ENCODE peak calls at places on chromosomes 5 and 9, in six cellular contexts. M is NCI-H774, H is HAP-1, X is left ventricle myocardium inferior, K is transverse colon, A is right atrium auricular region. D is an unnamed sample.

GRCh38 chr5:66945389-66946349 is 250.9 kb downstream of the CD180 start:
- DNase-seq in M (no peak), H (no peak), X (no peak), K (no peak), A (no peak), D (no peak)

GRCh38 chr5:137075163-137075970 is 423.8 kb downstream of the SPOCK1 start:
- DNase-seq in M (peak; percentile 82), H (peak; percentile 87), X (peak; percentile 36), K (peak; percentile 74), A (no peak), D (peak; percentile 22)

GRCh38 chr5:95892784-95893354 is 68.8 kb downstream of the ELL2 start:
- DNase-seq in M (no peak), H (peak; percentile 57), X (no peak), K (peak; percentile 44), A (no peak), D (no peak)

GRCh38 chr9:19998153-19998552 is 209.3 kb upstream of the SLC24A2 start:
- DNase-seq in M (no peak), H (no peak), X (no peak), K (no peak), A (no peak), D (no peak)

GRCh38 chr5:181152406-181152805 is 5.0 kb downstream of the OR2V2 start:
- DNase-seq in M (no peak), H (no peak), X (no peak), K (no peak), A (no peak), D (no peak)

GRCh38 chr9:81685763-81686613 is 3.4 kb downstream of the TLE1 start:
- DNase-seq in M (no peak), H (no peak), X (no peak), K (no peak), A (no peak), D (no peak)

GRCh38 chr5:140694276-140694675 is 3.0 kb downstream of the HARS2 start:
- DNase-seq in M (no peak), H (no peak), X (no peak), K (no peak), A (no peak), D (no peak)

GRCh38 chr9:29456940-29457339 is 1883.7 kb upstream of the C9orf72 start:
- DNase-seq in M (no peak), H (no peak), X (no peak), K (no peak), A (no peak), D (no peak)

GRCh38 chr5:75375414-75375813 is 38.4 kb downstream of the HMGCR start:
- DNase-seq in M (no peak), H (no peak), X (no peak), K (no peak), A (no peak), D (no peak)

GRCh38 chr9:69885474-69885929 is 64.9 kb downstream of the CFAP95 start:
- DNase-seq in M (no peak), H (no peak), X (no peak), K (no peak), A (no peak), D (no peak)

GRCh38 chr9:94950733-94951590 is 224.5 kb downstream of the AOPEP start:
- DNase-seq in M (no peak), H (no peak), X (no peak), K (no peak), A (no peak), D (no peak)

GRCh38 chr5:149175346-149176113 is 34.2 kb downstream of the ABLIM3 start:
- DNase-seq in M (no peak), H (no peak), X (peak; percentile 82), K (no peak), A (peak; percentile 90), D (no peak)

GRCh38 chr5:142024771-142025304 is 12.0 kb upstream of the GNPDA1 start:
- DNase-seq in M (peak; percentile 84), H (peak; percentile 91), X (peak; percentile 88), K (peak; percentile 85), A (peak; percentile 92), D (peak; percentile 94)